ENCODE peak calls at places on chromosome 2, in nine cellular contexts. J is stomach, R is right lobe of liver, I is IMR-90, N is HepG2, V is HCT116, Z is esophagus squamous epithelium, X is prostate gland, U is A549. P is an unnamed sample.
A peak's percentile ranks its signal among the peaks of the same experiment; 100 is the strongest.

GRCh38 chr2:100810603-100811145 is 9.3 kb upstream of the NPAS2 start:
- DNase-seq in J (no peak), R (no peak), I (no peak), N (no peak), V (no peak), Z (no peak), X (no peak), U (no peak), P (no peak)

GRCh38 chr2:233247744-233248143 is 3.7 kb upstream of the ATG16L1 start:
- DNase-seq in J (no peak), R (no peak), I (peak; percentile 34), N (peak; percentile 61), V (peak; percentile 97), Z (no peak), X (no peak), U (peak; percentile 89), P (no peak)

GRCh38 chr2:45353879-45354278 is 257.2 kb downstream of the SRBD1 start:
- DNase-seq in J (no peak), R (no peak), I (peak; percentile 99), N (peak; percentile 51), V (no peak), Z (no peak), X (no peak), U (peak; percentile 69), P (no peak)

GRCh38 chr2:119427756-119428155 is 3.9 kb upstream of the TMEM37 start:
- DNase-seq in J (no peak), R (peak; percentile 33), I (no peak), N (no peak), V (no peak), Z (no peak), X (no peak), U (no peak), P (no peak)

GRCh38 chr2:239438968-239439367 is 38.1 kb upstream of the HDAC4 start:
- DNase-seq in J (no peak), R (no peak), I (no peak), N (no peak), V (no peak), Z (no peak), X (no peak), U (no peak), P (no peak)

GRCh38 chr2:150191349-150191748 is 296.1 kb downstream of the RND3 start:
- DNase-seq in J (no peak), R (no peak), I (peak; percentile 75), N (no peak), V (no peak), Z (no peak), X (no peak), U (no peak), P (no peak)

GRCh38 chr2:45263147-45263546 is 253.9 kb upstream of the SIX2 start:
- DNase-seq in J (no peak), R (no peak), I (no peak), N (no peak), V (no peak), Z (no peak), X (no peak), U (no peak), P (no peak)

GRCh38 chr2:191617589-191617988 is 60.3 kb upstream of the NABP1 start:
- DNase-seq in J (no peak), R (no peak), I (no peak), N (no peak), V (no peak), Z (no peak), X (no peak), U (no peak), P (no peak)

GRCh38 chr2:88188741-88189140 is 18.6 kb downstream of the THNSL2 start:
- DNase-seq in J (no peak), R (no peak), I (no peak), N (no peak), V (no peak), Z (no peak), X (no peak), U (no peak), P (no peak)

GRCh38 chr2:8676915-8677645 is 4.8 kb upstream of the ID2 start:
- DNase-seq in J (no peak), R (no peak), I (peak; percentile 9), N (no peak), V (no peak), Z (no peak), X (peak; percentile 26), U (no peak), P (no peak)

GRCh38 chr2:238157506-238158017 is 1.2 kb upstream of the ERFE start:
- DNase-seq in J (no peak), R (no peak), I (no peak), N (no peak), V (no peak), Z (no peak), X (no peak), U (no peak), P (no peak)

GRCh38 chr2:122949523-122949922 is 1075.6 kb upstream of the CNTNAP5 start:
- DNase-seq in J (no peak), R (no peak), I (no peak), N (no peak), V (no peak), Z (no peak), X (no peak), U (no peak), P (no peak)

GRCh38 chr2:159855153-159856140 is 57.4 kb upstream of the CD302 start:
- DNase-seq in J (no peak), R (no peak), I (no peak), N (no peak), V (no peak), Z (no peak), X (no peak), U (no peak), P (no peak)

GRCh38 chr2:216536725-216537124 is 38.1 kb downstream of the RPL37A start:
- DNase-seq in J (no peak), R (no peak), I (peak; percentile 74), N (no peak), V (no peak), Z (no peak), X (no peak), U (no peak), P (peak; percentile 23)

GRCh38 chr2:217162533-217162932 is 302.7 kb upstream of the TNP1 start:
- DNase-seq in J (no peak), R (no peak), I (peak; percentile 99), N (peak; percentile 52), V (peak; percentile 43), Z (no peak), X (no peak), U (no peak), P (no peak)

GRCh38 chr2:112591413-112591812 is 7.0 kb downstream of the CHCHD5 start:
- DNase-seq in J (no peak), R (no peak), I (no peak), N (no peak), V (no peak), Z (no peak), X (no peak), U (no peak), P (no peak)

GRCh38 chr2:112585873-112586477 is 1.6 kb downstream of the CHCHD5 start:
- DNase-seq in J (no peak), R (no peak), I (no peak), N (no peak), V (no peak), Z (no peak), X (no peak), U (no peak), P (no peak)

GRCh38 chr2:112584891-112585250 is 462 bp downstream of the CHCHD5 start:
- DNase-seq in J (no peak), R (no peak), I (no peak), N (no peak), V (no peak), Z (no peak), X (no peak), U (no peak), P (no peak)

GRCh38 chr2:112585400-112585799 is 991 bp downstream of the CHCHD5 start:
- DNase-seq in J (no peak), R (no peak), I (no peak), N (no peak), V (no peak), Z (no peak), X (no peak), U (no peak), P (no peak)

DNA sequence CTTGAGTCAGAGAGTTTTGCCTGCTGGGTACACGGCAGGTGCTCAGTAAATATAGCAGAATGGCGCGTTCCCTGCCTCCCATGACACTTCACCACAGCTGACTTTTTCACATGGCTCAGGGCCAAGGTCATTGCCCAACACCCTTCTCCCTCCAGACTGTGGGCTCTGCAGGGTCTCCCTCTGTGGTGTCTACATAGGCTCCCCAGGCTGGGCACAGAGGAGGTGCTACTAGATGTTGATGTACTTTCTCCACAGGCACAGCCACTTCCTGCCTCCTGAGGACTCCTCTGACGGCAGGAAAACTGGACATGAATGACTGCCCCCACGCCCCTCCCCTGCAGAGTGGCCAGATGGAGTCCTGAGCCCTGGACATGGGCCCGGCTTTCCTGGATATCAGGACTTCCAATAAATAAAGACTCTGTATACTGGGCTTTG is 4.2 kb downstream of the CHCHD5 start:
- DNase-seq in J (no peak), R (peak; percentile 54), I (no peak), N (no peak), V (no peak), Z (no peak), X (no peak), U (no peak), P (peak; percentile 27)
- TF ChIP-seq POLR2A in J (no peak), R (no peak), I (no peak), N (no peak), V (no peak), Z (no peak), X (no peak), U (no peak), P (no peak)

GRCh38 chr2:198186257-198186656 is 381.9 kb downstream of the PLCL1 start:
- DNase-seq in J (no peak), R (no peak), I (no peak), N (no peak), V (no peak), Z (no peak), X (no peak), U (no peak), P (no peak)
- H3K4me3 ChIP-seq in J (no peak overlapping the region), R (no peak overlapping the region), I (no peak overlapping the region), N (no peak overlapping the region), V (no peak overlapping the region), Z (no peak overlapping the region), X (no peak overlapping the region), U (no peak overlapping the region), P (no peak overlapping the region)

GRCh38 chr2:36355157-36355889 is at the start of gene CRIM1:
- DNase-seq in J (peak; percentile 81), R (peak; percentile 69), I (peak; percentile 91), N (peak; percentile 79), V (peak; percentile 68), Z (no peak), X (peak; percentile 92), U (peak; percentile 92), P (peak; percentile 90)
- H3K27ac ChIP-seq in J (peak within 1 kb of the TSS; percentile 87), R (peak within 1 kb of the TSS; percentile 74), I (peak within 1 kb of the TSS; percentile 92), N (peak within 1 kb of the TSS; percentile 76), V (peak within 1 kb of the TSS; percentile 66), Z (peak within 1 kb of the TSS; percentile 95), X (peak within 1 kb of the TSS; percentile 89), U (peak within 1 kb of the TSS; percentile 93), P (peak within 1 kb of the TSS; percentile 88)

DNA sequence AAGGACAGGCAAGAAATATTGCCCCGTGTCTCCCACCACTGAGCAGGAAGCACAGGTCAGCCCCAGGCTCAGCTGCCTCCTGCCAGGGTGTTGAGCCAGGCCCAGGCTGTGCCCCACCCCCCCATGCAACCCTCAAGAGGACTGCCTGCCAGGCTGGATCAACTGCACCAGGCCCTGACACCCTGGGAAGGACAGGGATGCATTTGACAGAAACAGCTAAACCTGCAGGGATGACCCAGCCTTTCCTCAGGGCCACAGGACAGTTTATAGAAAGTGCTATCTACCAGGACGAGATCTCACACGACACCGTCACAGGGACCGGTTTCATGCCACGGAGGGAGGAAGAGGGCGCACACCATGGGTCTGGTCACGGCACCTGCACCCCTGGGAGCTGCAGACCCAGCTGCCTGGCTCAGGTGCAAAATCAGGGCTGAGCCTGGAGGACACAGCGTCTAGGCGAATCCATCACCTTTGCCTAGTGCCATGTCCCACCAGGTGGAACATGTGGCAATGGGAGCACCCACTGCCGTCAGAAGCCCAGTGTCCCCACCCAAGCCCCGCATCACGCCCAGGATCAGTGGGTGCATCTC is 89.7 kb downstream of the TMEM18 start:
- DNase-seq in J (no peak), R (no peak), I (no peak), N (no peak), V (no peak), Z (no peak), X (no peak), U (no peak), P (no peak)
- TF ChIP-seq POLR2A in J (no peak), R (no peak), I (no peak), N (no peak), V (no peak), Z (no peak), X (no peak), U (no peak), P (no peak)